ENCODE peak calls at places on chromosomes 12 and 14, in ten cellular contexts. Q is astrocyte, U is fibroblast of lung, T is MM.1S, M is neural progenitor cell, A is PC-3, F is HepG2, W is GM23248, J is HCT116, S is H1. P is an unnamed sample. For H3K9me3, the result is how much of the 10 kb centered on the place peaks cover.

GRCh38 chr14:74505831-74506230 is 12.3 kb downstream of the ISCA2 start:
- DNase-seq in Q (no peak), U (no peak), T (no peak), M (no peak), A (no peak), F (no peak), W (no peak), J (no peak), S (peak), P (no peak)

GRCh38 chr14:60651936-60652673 is 2.8 kb upstream of the SIX1 start:
- DNase-seq in Q (no peak), U (peak), T (no peak), M (peak), A (no peak), F (no peak), W (peak), J (no peak), S (no peak), P (no peak)

GRCh38 chr14:51006781-51007211 is 62.5 kb upstream of the PYGL start:
- DNase-seq in Q (peak), U (peak), T (no peak), M (no peak), A (peak), F (no peak), W (peak), J (no peak), S (no peak), P (peak)

GRCh38 chr14:104865069-104865630 is at the start of gene CEP170B:
- DNase-seq in Q (no peak), U (peak), T (peak), M (peak), A (peak), F (no peak), W (peak), J (no peak), S (no peak), P (peak)

GRCh38 chr12:11807453-11807852 is 158.0 kb downstream of the ETV6 start:
- DNase-seq in Q (no peak), U (no peak), T (peak), M (no peak), A (no peak), F (no peak), W (no peak), J (no peak), S (no peak), P (no peak)

GRCh38 chr12:115422845-115423545 is 739.0 kb upstream of the TBX3 start:
- DNase-seq in Q (no peak), U (no peak), T (no peak), M (no peak), A (no peak), F (no peak), W (no peak), J (no peak), S (no peak), P (no peak)

GRCh38 chr14:104548802-104549535 is 30.6 kb upstream of the C14orf180 start:
- DNase-seq in Q (no peak), U (no peak), T (no peak), M (no peak), A (no peak), F (no peak), W (no peak), J (no peak), S (peak), P (no peak)

GRCh38 chr14:101088714-101089113 is 185.2 kb upstream of the RTL1 start:
- DNase-seq in Q (no peak), U (no peak), T (no peak), M (no peak), A (no peak), F (no peak), W (no peak), J (no peak), S (no peak), P (no peak)

GRCh38 chr14:67704484-67705089 is 2.9 kb downstream of the RDH12 start:
- DNase-seq in Q (peak), U (peak), T (peak), M (peak), A (peak), F (peak), W (peak), J (peak), S (no peak), P (peak)

GRCh38 chr14:56351861-56352260 is 227.7 kb upstream of the TMEM260 start:
- DNase-seq in Q (peak), U (peak), T (no peak), M (no peak), A (peak), F (no peak), W (peak), J (no peak), S (no peak), P (no peak)

GRCh38 chr14:96267336-96267735 is 11.3 kb downstream of the BDKRB1 start:
- DNase-seq in Q (peak), U (peak), T (no peak), M (no peak), A (no peak), F (no peak), W (peak), J (no peak), S (no peak), P (peak)

GRCh38 chr14:31257244-31257553 is 49.6 kb upstream of the HECTD1 start:
- DNase-seq in Q (no peak), U (no peak), T (no peak), M (no peak), A (no peak), F (no peak), W (no peak), J (no peak), S (no peak), P (no peak)

GRCh38 chr12:121637231-121637914 is 11.0 kb downstream of the ORAI1 start:
- DNase-seq in Q (no peak), U (no peak), T (no peak), M (no peak), A (no peak), F (no peak), W (no peak), J (no peak), S (no peak), P (no peak)

GRCh38 chr12:11651377-11651776 is 1.9 kb downstream of the ETV6 start:
- DNase-seq in Q (no peak), U (peak), T (no peak), M (no peak), A (no peak), F (no peak), W (no peak), J (no peak), S (no peak), P (no peak)

GRCh38 chr14:69133206-69134125 is 19.5 kb downstream of the DCAF5 start:
- DNase-seq in Q (peak), U (peak), T (no peak), M (no peak), A (peak), F (no peak), W (peak), J (no peak), S (no peak), P (peak)

GRCh38 chr14:52235866-52236510 is 31.5 kb upstream of the PTGDR start:
- DNase-seq in Q (no peak), U (no peak), T (no peak), M (peak), A (no peak), F (no peak), W (no peak), J (no peak), S (no peak), P (no peak)

GRCh38 chr12:111754671-111755070 is 12.1 kb upstream of the ALDH2 start:
- DNase-seq in Q (no peak), U (no peak), T (no peak), M (no peak), A (no peak), F (no peak), W (no peak), J (no peak), S (no peak), P (no peak)

GRCh38 chr12:110591508-110592051 is 8.5 kb upstream of the PPTC7 start:
- DNase-seq in Q (no peak), U (no peak), T (no peak), M (no peak), A (no peak), F (peak), W (no peak), J (no peak), S (no peak), P (no peak)

GRCh38 chr12:12081836-12082497 is 11.2 kb downstream of the BCL2L14 start:
- DNase-seq in Q (no peak), U (peak), T (peak), M (peak), A (peak), F (peak), W (peak), J (peak), S (peak), P (peak)

GRCh38 chr12:55965941-55966407 is at the start of gene PMEL:
- DNase-seq in Q (no peak), U (no peak), T (peak), M (peak), A (no peak), F (no peak), W (peak), J (no peak), S (peak), P (no peak)

GRCh38 chr12:53623526-53623925 is 2.7 kb downstream of the ATF7 start:
- DNase-seq in Q (peak), U (peak), T (no peak), M (no peak), A (no peak), F (no peak), W (peak), J (no peak), S (no peak), P (peak)

GRCh38 chr12:117313906-117314305 is 47.5 kb downstream of the NOS1 start:
- DNase-seq in Q (no peak), U (no peak), T (no peak), M (no peak), A (no peak), F (no peak), W (no peak), J (no peak), S (no peak), P (no peak)

GRCh38 chr14:50719911-50720759 is 52.0 kb upstream of the SAV1 start:
- DNase-seq in Q (peak), U (peak), T (no peak), M (no peak), A (no peak), F (no peak), W (peak), J (no peak), S (no peak), P (no peak)

GRCh38 chr12:55074771-55075170 is 51.4 kb upstream of the OR9K2 start:
- DNase-seq in Q (no peak), U (no peak), T (no peak), M (no peak), A (no peak), F (no peak), W (no peak), J (no peak), S (no peak), P (no peak)

GRCh38 chr12:109822951-109823411 is 10.2 kb downstream of the TRPV4 start:
- DNase-seq in Q (no peak), U (no peak), T (no peak), M (no peak), A (peak), F (peak), W (no peak), J (no peak), S (no peak), P (no peak)

GRCh38 chr12:111287125-111287900 is 81.6 kb downstream of the PHETA1 start:
- DNase-seq in Q (no peak), U (no peak), T (no peak), M (no peak), A (no peak), F (no peak), W (no peak), J (no peak), S (no peak), P (no peak)

GRCh38 chr14:99564256-99564902 is 39.6 kb downstream of the CCDC85C start:
- DNase-seq in Q (peak), U (peak), T (no peak), M (no peak), A (peak), F (peak), W (peak), J (no peak), S (no peak), P (peak)

GRCh38 chr12:16555630-16556029 is 50.3 kb downstream of the LMO3 start:
- DNase-seq in Q (no peak), U (peak), T (no peak), M (no peak), A (no peak), F (no peak), W (peak), J (no peak), S (no peak), P (no peak)

GRCh38 chr12:40181490-40181889 is 43.3 kb upstream of the LRRK2 start:
- DNase-seq in Q (no peak), U (no peak), T (no peak), M (no peak), A (no peak), F (no peak), W (no peak), J (no peak), S (no peak), P (no peak)

GRCh38 chr12:81468206-81468605 is 290.9 kb downstream of the PPFIA2 start:
- DNase-seq in Q (peak), U (peak), T (no peak), M (no peak), A (peak), F (no peak), W (peak), J (no peak), S (no peak), P (peak)

GRCh38 chr12:41992029-41992428 is 152.6 kb downstream of the GXYLT1 start:
- DNase-seq in Q (no peak), U (no peak), T (no peak), M (no peak), A (no peak), F (no peak), W (no peak), J (no peak), S (no peak), P (peak)

GRCh38 chr12:9944404-9944803 is 12.2 kb upstream of the CLEC2A start:
- DNase-seq in Q (no peak), U (no peak), T (no peak), M (no peak), A (no peak), F (no peak), W (no peak), J (no peak), S (no peak), P (peak)

GRCh38 chr14:65927871-65928270 is 515.3 kb downstream of the FUT8 start:
- DNase-seq in Q (no peak), U (no peak), T (no peak), M (peak), A (no peak), F (no peak), W (no peak), J (no peak), S (no peak), P (no peak)

GRCh38 chr12:114399664-114400211 is 6.2 kb downstream of the TBX5 start:
- DNase-seq in Q (no peak), U (peak), T (no peak), M (peak), A (no peak), F (no peak), W (peak), J (peak), S (peak), P (no peak)

GRCh38 chr12:47824198-47824597 is 4.5 kb upstream of the HDAC7 start:
- DNase-seq in Q (no peak), U (no peak), T (peak), M (no peak), A (no peak), F (no peak), W (no peak), J (no peak), S (no peak), P (no peak)

GRCh38 chr12:66741919-66742318 is 63.0 kb upstream of the GRIP1 start:
- DNase-seq in Q (no peak), U (no peak), T (no peak), M (no peak), A (no peak), F (no peak), W (no peak), J (no peak), S (no peak), P (no peak)

GRCh38 chr12:89742337-89743022 is 33.8 kb upstream of the ATP2B1 start:
- DNase-seq in Q (no peak), U (no peak), T (no peak), M (no peak), A (no peak), F (no peak), W (no peak), J (no peak), S (no peak), P (no peak)

DNA sequence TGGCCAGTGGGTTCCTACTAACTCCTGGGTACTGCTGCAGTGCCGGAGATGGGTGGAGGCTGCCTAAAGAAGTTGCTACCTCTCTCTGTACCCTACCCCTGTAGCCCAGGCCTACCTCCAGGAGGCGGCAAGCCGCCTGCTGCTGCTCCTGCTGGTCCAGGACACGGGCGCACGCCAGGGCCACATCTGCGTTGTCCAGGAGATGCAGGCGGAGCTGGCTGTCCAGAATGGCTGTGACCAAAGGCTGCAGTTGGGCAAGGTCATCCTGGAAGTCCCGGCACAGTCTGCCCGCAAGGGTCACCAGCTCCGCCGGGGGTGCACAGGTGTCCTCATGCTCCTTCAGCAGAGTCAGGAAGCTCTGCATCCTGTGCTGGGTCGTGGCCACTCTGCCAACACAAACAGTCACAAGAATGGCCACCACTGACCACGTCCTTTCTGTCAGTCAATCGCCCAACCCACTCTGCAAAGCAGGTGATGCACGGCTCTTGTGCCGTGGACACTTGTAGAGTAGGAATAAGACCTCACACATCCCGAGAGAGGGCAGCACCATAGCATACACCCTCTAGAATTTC is 1.6 kb downstream of the ANHX start:
- DNase-seq in Q (no peak), U (no peak), T (no peak), M (no peak), A (no peak), F (no peak), W (no peak), J (no peak), S (no peak), P (no peak)
- H3K9me3 ChIP-seq in Q (under half), U (under half), T (under half), M (under half), A (under half), F (half or more), W (under half), J (under half), S (half or more), P (under half)

GRCh38 chr14:28763914-28764848 is 2.4 kb upstream of the FOXG1 start:
- DNase-seq in Q (no peak), U (no peak), T (no peak), M (peak), A (peak), F (no peak), W (no peak), J (no peak), S (peak), P (no peak)
- TF ChIP-seq EZH2 in Q (no peak), U (no peak), T (no peak), M (no peak), A (no peak), F (no peak), W (peak), J (no peak), S (no peak), P (peak)

GRCh38 chr12:34292736-34293625 is 270.7 kb downstream of the ALG10 start:
- DNase-seq in Q (no peak), U (no peak), T (no peak), M (no peak), A (peak), F (peak), W (no peak), J (no peak), S (no peak), P (no peak)
- H3K9me3 ChIP-seq in Q (under half), U (under half), T (under half), M (under half), A (under half), F (under half), W (under half), J (under half), S (half or more), P (under half)

GRCh38 chr12:100717733-100718067 is 76.9 kb upstream of the ANO4 start:
- DNase-seq in Q (no peak), U (peak), T (no peak), M (peak), A (no peak), F (no peak), W (peak), J (no peak), S (no peak), P (no peak)
- TF ChIP-seq EZH2 in Q (no peak), U (peak), T (no peak), M (peak), A (no peak), F (no peak), W (no peak), J (no peak), S (peak), P (no peak)

DNA sequence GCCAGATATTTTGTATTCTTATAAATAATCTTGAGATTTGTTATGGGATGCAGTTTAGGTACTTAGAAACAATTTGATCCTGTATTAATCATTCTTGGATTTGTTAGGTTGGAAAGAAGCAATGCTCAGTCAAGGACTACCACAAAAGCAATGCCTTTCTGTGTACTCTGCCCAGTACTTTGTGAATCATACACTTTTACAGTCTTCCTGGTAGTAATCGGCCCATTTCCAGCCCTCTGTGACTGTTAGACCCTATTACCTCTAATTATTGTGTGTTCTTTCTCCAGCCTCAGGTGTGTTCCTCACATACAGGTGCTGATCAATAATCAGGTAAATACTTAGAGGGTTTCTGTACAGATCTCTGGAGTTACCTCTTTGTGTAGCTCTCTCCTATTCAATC is 609.0 kb downstream of the KCNH5 start:
- DNase-seq in Q (no peak), U (no peak), T (no peak), M (no peak), A (peak), F (no peak), W (no peak), J (no peak), S (no peak), P (no peak)
- H3K9me3 ChIP-seq in Q (under half), U (under half), T (under half), M (under half), A (under half), F (half or more), W (under half), J (under half), S (under half), P (under half)

DNA sequence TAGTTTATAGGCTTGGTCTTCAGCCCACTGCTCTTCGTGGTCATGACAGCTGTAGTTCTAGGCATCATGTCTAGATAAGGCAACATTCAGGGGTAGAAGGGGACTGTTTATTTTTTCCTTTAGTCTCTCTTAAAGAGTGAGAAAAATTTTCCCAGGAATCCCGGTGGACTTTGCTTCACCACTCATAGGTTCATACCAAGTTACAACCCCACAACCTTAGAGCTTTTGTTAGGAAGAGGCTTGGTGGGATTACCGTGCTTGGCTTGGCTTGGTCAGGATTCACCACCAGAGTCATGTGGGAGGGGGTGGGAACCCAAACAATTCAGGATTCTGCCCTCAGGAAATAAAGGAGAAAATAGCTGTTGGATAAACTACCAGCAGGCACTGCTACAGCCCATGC is 26.1 kb upstream of the PAPLN start:
- DNase-seq in Q (no peak), U (no peak), T (no peak), M (no peak), A (no peak), F (peak), W (no peak), J (no peak), S (no peak), P (no peak)
- TF ChIP-seq EZH2 in Q (no peak), U (no peak), T (no peak), M (no peak), A (no peak), F (no peak), W (no peak), J (no peak), S (no peak), P (no peak)

GRCh38 chr12:107817250-107817649 is 42.7 kb downstream of the ASCL4 start:
- DNase-seq in Q (no peak), U (no peak), T (no peak), M (no peak), A (no peak), F (no peak), W (no peak), J (no peak), S (no peak), P (no peak)

GRCh38 chr12:107818984-107819383 is 44.5 kb downstream of the ASCL4 start:
- DNase-seq in Q (peak), U (no peak), T (no peak), M (peak), A (peak), F (no peak), W (peak), J (no peak), S (no peak), P (peak)

GRCh38 chr12:107826276-107826675 is 51.8 kb downstream of the ASCL4 start:
- DNase-seq in Q (no peak), U (no peak), T (no peak), M (no peak), A (no peak), F (no peak), W (no peak), J (no peak), S (no peak), P (no peak)

DNA sequence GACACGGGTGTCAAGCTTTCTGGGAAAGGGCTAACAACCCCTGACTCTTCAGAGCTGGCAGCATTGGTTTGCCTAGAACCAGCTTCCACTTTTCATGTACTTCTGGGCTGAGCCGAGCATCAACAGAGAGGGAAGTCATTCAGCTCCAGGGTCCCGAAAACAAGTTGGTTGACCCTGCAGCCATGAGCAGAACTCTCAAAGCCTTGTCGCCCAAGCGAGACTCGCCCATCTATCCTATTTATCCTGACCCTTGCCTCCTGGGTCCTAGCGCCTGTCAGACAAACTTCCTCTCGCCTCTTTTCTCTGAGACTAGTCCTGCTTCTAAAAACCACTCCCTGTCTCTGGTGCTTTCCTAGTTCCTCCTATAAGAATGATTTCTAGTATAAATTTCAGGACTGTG is 47.9 kb downstream of the ASCL4 start:
- DNase-seq in Q (no peak), U (no peak), T (no peak), M (peak), A (no peak), F (no peak), W (no peak), J (no peak), S (no peak), P (no peak)
- H3K9me3 ChIP-seq in Q (under half), U (under half), T (under half), M (under half), A (under half), F (under half), W (under half), J (under half), S (under half), P (under half)